ENCODE peak calls at places on chromosome 11, in seven cellular contexts. Y is fibroblast of lung, K is H9, W is SK-N-SH, B is K562, D is PC-3, R is HCT116. Z is an unnamed sample. For H3K79me2 and H3K9me3, the result is how much of the 10 kb centered on the place peaks cover.

GRCh38 chr11:115709297-115709696 is 205.1 kb upstream of the CADM1 start:
- DNase-seq in Y (no peak), K (no peak), W (no peak), B (no peak), D (no peak), R (no peak), Z (no peak)

GRCh38 chr11:77669848-77670511 is 32.4 kb upstream of the CLNS1A start:
- DNase-seq in Y (peak), K (no peak), W (no peak), B (no peak), D (peak), R (no peak), Z (no peak)

GRCh38 chr11:100445231-100445735 is 241.8 kb upstream of the ARHGAP42 start:
- DNase-seq in Y (peak), K (no peak), W (no peak), B (no peak), D (peak), R (no peak), Z (no peak)

GRCh38 chr11:116513894-116514293 is 258.9 kb downstream of the BUD13 start:
- DNase-seq in Y (peak), K (peak), W (no peak), B (peak), D (peak), R (peak), Z (no peak)

GRCh38 chr11:67499808-67500793 is 5.1 kb downstream of the PITPNM1 start:
- DNase-seq in Y (no peak), K (no peak), W (no peak), B (no peak), D (no peak), R (no peak), Z (no peak)

GRCh38 chr11:69209936-69210659 is 54.4 kb downstream of the SMIM38 start:
- DNase-seq in Y (no peak), K (no peak), W (no peak), B (peak), D (no peak), R (no peak), Z (peak)

GRCh38 chr11:110329441-110329840 is 33.0 kb upstream of the RDX start:
- DNase-seq in Y (no peak), K (no peak), W (no peak), B (no peak), D (no peak), R (no peak), Z (peak)

GRCh38 chr11:87399341-87399740 is 361.6 kb downstream of the TMEM135 start:
- DNase-seq in Y (no peak), K (no peak), W (no peak), B (no peak), D (no peak), R (no peak), Z (no peak)

GRCh38 chr11:96109265-96110030 is 185.5 kb upstream of the MTMR2 start:
- DNase-seq in Y (peak), K (no peak), W (no peak), B (no peak), D (no peak), R (no peak), Z (no peak)

GRCh38 chr11:111598546-111598945 is 3.7 kb upstream of the SIK2 start:
- DNase-seq in Y (peak), K (no peak), W (no peak), B (no peak), D (no peak), R (no peak), Z (no peak)

GRCh38 chr11:66407651-66408050 is 13.2 kb upstream of the NPAS4 start:
- DNase-seq in Y (no peak), K (no peak), W (no peak), B (peak), D (no peak), R (no peak), Z (no peak)
- H3K79me2 ChIP-seq in Y (under half), K (under half), W (under half), B (under half), D (under half), R (under half), Z (under half)

GRCh38 chr11:120031612-120032600 is 106.0 kb downstream of the TRIM29 start:
- DNase-seq in Y (no peak), K (no peak), W (no peak), B (no peak), D (no peak), R (no peak), Z (no peak)

GRCh38 chr11:120034881-120035620 is 102.9 kb downstream of the TRIM29 start:
- DNase-seq in Y (no peak), K (no peak), W (no peak), B (no peak), D (no peak), R (no peak), Z (no peak)

GRCh38 chr11:120034176-120034575 is 103.7 kb downstream of the TRIM29 start:
- DNase-seq in Y (no peak), K (no peak), W (no peak), B (no peak), D (no peak), R (no peak), Z (no peak)

GRCh38 chr11:120031156-120031555 is 106.8 kb downstream of the TRIM29 start:
- DNase-seq in Y (no peak), K (no peak), W (no peak), B (no peak), D (no peak), R (no peak), Z (no peak)

DNA sequence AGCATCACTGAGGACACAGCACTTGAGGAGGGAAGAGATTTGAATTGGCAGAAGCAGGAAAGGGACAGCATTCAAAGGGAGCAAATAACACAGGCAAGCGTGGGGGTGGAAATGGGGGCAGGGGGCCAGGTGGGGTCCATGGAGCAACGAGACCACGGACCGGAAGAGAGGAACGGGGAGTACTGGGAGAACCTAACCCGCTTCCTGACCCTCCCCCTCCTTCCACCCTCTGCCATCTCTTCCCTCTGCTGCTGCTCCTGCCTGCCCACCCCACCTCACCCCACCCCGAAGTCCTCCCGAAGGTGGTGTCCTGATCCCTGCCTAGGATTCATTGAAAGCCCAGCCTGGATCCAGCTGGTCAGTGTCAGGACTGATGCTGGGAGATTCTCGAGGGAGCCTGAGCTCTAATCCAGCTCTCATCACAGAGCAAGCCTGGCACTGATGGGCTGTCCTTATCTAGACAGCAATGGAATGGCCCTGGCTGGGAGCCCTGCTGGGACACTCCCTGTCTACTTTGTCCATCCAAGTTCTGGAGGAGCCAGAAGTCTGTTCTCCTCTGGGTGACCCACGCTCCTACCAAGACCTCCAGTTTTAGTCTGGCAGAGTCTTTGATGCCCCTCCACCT is 105.0 kb downstream of the TRIM29 start:
- DNase-seq in Y (no peak), K (peak), W (peak), B (no peak), D (no peak), R (no peak), Z (no peak)
- H3K9me3 ChIP-seq in Y (under half), K (under half), W (under half), B (under half), D (under half), R (under half), Z (under half)

GRCh38 chr11:126411971-126412381 is 56.5 kb downstream of the ST3GAL4 start:
- DNase-seq in Y (no peak), K (no peak), W (no peak), B (peak), D (no peak), R (no peak), Z (no peak)
- TF ChIP-seq CTCF in Y (peak), K (peak), W (no peak), B (peak), D (peak), R (no peak), Z (no peak)

DNA sequence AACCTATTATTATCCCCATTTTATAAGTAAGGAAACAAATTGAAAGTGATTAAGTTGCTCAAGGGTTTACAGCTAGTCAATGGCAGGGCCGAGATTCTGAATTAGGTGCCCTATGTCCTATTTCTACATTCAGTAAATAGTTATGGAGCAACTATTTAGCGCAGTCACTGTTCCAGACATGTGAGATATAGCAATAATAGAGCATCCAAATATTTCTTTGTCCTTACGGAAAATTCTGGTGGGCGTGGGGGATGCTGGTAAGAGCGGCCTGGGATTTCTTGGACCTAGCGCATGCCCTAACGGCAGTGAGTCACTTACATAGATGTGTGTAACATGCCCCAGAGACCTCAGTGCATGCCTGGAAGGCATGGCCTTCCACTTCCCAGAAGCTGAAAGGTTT is 4.4 kb downstream of the DTX4 start:
- DNase-seq in Y (no peak), K (no peak), W (no peak), B (no peak), D (no peak), R (no peak), Z (no peak)
- H3K79me2 ChIP-seq in Y (under half), K (under half), W (under half), B (under half), D (under half), R (under half), Z (half or more)

GRCh38 chr11:84003181-84003580 is 717.0 kb upstream of the CCDC90B start:
- DNase-seq in Y (no peak), K (no peak), W (no peak), B (no peak), D (no peak), R (no peak), Z (no peak)

DNA sequence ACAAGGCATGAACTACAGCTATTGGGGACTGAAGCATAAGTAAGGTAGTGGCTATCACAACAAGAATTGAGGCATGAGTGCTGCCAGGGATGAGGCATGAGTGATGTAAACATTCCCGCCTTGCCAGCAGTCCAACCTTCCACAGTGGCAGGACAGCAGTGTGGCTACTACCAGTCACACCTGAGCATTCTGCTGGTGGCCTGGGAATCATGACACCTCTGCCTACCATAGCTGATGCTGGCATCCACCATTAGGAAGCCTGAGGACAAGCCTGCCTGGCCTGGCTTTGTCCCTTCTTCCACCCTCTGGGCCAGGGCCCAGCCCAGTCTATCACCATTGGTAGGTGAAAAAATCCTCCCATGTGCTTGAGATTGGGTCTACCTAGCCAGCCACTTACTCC is 712.8 kb upstream of the CCDC90B start:
- DNase-seq in Y (no peak), K (no peak), W (no peak), B (no peak), D (no peak), R (no peak), Z (no peak)
- H3K9me3 ChIP-seq in Y (under half), K (under half), W (under half), B (under half), D (under half), R (under half), Z (under half)

GRCh38 chr11:43021466-43021865 is 290.3 kb upstream of the API5 start:
- DNase-seq in Y (no peak), K (peak), W (peak), B (peak), D (peak), R (no peak), Z (no peak)
- TF ChIP-seq CTCF in Y (no peak), K (peak), W (no peak), B (peak), D (peak), R (peak), Z (peak)

GRCh38 chr11:62133328-62134065 is 9.7 kb downstream of the INCENP start:
- DNase-seq in Y (no peak), K (no peak), W (peak), B (no peak), D (no peak), R (no peak), Z (no peak)
- H3K79me2 ChIP-seq in Y (half or more), K (under half), W (half or more), B (half or more), D (half or more), R (half or more), Z (half or more)

DNA sequence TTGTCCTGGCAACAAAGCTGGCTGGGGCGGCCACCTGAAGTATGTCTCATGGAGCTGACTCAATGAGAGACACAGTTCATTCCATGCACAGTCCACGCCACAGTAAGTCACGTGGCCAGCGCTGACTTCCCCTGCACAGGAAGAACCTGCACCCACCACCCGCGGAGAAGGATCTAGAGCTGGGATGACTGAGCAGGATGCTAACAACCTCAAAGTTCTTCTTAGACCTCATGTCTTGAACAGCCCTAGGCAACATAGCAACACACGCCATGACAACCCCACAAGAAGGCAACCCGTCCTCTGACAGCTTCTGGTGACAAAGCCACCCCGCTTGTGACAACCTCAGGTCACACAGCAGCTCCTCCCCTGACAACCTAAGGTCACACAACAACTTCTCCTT is 76.9 kb upstream of the B3GAT1 start:
- DNase-seq in Y (no peak), K (no peak), W (no peak), B (no peak), D (no peak), R (no peak), Z (no peak)
- H3K9me3 ChIP-seq in Y (under half), K (under half), W (under half), B (under half), D (under half), R (under half), Z (under half)

Z was measured in PC-9.